ENCODE peak calls at places on chromosomes 16 and 17, in four cellular contexts. M is thoracic aorta, G is spleen, F is CD14-positive monocyte. O is an unnamed sample.

GRCh38 chr16:4746991-4747574 is 12.7 kb downstream of the DNAAF8 start:
- DNase-seq in F (no peak), M (no peak), G (no peak), O (no peak)

GRCh38 chr16:12958366-12958765 is 57.0 kb downstream of the SHISA9 start:
- DNase-seq in F (no peak), M (no peak), G (no peak), O (no peak)

GRCh38 chr16:17519041-17519440 is 48.3 kb upstream of the XYLT1 start:
- DNase-seq in G (no peak), F (no peak), M (no peak), O (no peak)

GRCh38 chr16:30018731-30019158 is 4.3 kb upstream of the C16orf92 start:
- DNase-seq in F (no peak), G (no peak), M (no peak), O (no peak)

GRCh38 chr16:78773316-78773715 is 673.9 kb downstream of the WWOX start:
- DNase-seq in M (no peak), G (no peak), F (no peak), O (no peak)

GRCh38 chr17:34981538-34982241 is 1.4 kb downstream of the LIG3 start:
- DNase-seq in G (no peak), F (no peak), M (no peak), O (no peak)

GRCh38 chr17:47413872-47414271 is 90.1 kb downstream of the EFCAB13 start:
- DNase-seq in F (no peak), M (no peak), G (no peak), O (no peak)

GRCh38 chr17:3917391-3917931 is 1.2 kb upstream of the P2RX1 start:
- DNase-seq in M (no peak), F (no peak), G (peak; percentile 86), O (no peak)

GRCh38 chr16:48501516-48502377 is 108.2 kb downstream of the N4BP1 start:
- DNase-seq in M (no peak), G (peak; percentile 40), F (no peak), O (no peak)

GRCh38 chr17:58643147-58643546 is 48.7 kb downstream of the TEX14 start:
- DNase-seq in G (no peak), F (no peak), M (no peak), O (no peak)

GRCh38 chr17:6470146-6470718 is 26.0 kb downstream of the PIMREG start:
- DNase-seq in M (no peak), F (no peak), G (no peak), O (no peak)
- TF ChIP-seq CTCF in M (no peak), F (no peak), G (no peak), O (no peak)

GRCh38 chr16:51508813-51509212 is 357.7 kb upstream of the SALL1 start:
- DNase-seq in G (no peak), F (no peak), M (no peak), O (no peak)

GRCh38 chr16:51507286-51507685 is 356.2 kb upstream of the SALL1 start:
- DNase-seq in G (no peak), F (no peak), M (no peak), O (no peak)

GRCh38 chr16:51510416-51510815 is 359.3 kb upstream of the SALL1 start:
- DNase-seq in G (no peak), F (no peak), M (no peak), O (no peak)

DNA sequence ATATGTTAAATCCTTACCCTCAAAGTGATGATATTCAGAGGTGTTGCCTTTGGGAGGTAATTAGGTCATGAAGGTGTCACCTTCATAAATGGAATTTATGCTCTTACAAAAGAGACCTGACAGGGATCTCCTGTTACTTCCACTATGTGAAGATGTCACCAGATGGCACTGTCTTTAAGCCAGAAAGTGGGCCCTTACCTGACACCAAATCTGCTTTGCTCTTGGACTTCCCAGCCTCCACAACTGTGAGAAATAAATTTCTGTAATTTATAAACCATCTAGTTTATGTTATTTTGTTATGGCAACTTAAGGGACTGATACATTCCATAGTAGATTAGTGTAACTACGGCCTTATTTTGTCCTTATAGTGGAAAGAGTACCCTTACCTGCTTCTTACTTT is 358.3 kb upstream of the SALL1 start:
- DNase-seq in F (no peak), G (no peak), M (no peak), O (no peak)
- TF ChIP-seq CTCF in F (no peak), G (no peak), M (no peak), O (no peak)

GRCh38 chr17:49191917-49192741 is 18.2 kb downstream of the GNGT2 start:
- DNase-seq in G (peak; percentile 97), F (peak; percentile 88), M (peak; percentile 69), O (peak; percentile 64)
- TF ChIP-seq CTCF in G (peak; percentile 8), F (no peak), M (peak; percentile 16), O (peak; percentile 46)

GRCh38 chr16:15949210-15950166 is at the start of gene ABCC1:
- DNase-seq in G (peak; percentile 90), F (no peak), M (no peak), O (peak; percentile 87)
- TF ChIP-seq CTCF in G (no peak), F (no peak), M (no peak), O (no peak)

O was measured in GM10248.